ENCODE peak calls at places on chromosomes 1 and 21, in six cellular contexts. G is breast epithelium; J is CD8-positive, alpha-beta memory T cell; Z is colonic mucosa; O is aorta; I is lower lobe of right lung. T is an unnamed sample.
A peak's percentile ranks its signal among the peaks of the same experiment; 100 is the strongest.

GRCh38 chr1:92493139-92493538 is 6.4 kb upstream of the GFI1 start:
- DNase-seq in G (no peak), J (no peak), Z (no peak), O (no peak), I (no peak), T (no peak)

GRCh38 chr1:66335859-66336640 is 197.9 kb upstream of the SGIP1 start:
- DNase-seq in G (peak; percentile 66), J (peak; percentile 88), Z (peak; percentile 50), O (peak; percentile 85), I (peak; percentile 61), T (no peak)

GRCh38 chr1:3367376-3367775 is 87.1 kb upstream of the ARHGEF16 start:
- DNase-seq in G (no peak), J (no peak), Z (no peak), O (no peak), I (no peak), T (no peak)

GRCh38 chr1:10431065-10431730 is 965 bp downstream of the CENPS start:
- DNase-seq in G (no peak), J (no peak), Z (peak; percentile 37), O (no peak), I (no peak), T (no peak)

GRCh38 chr1:216815239-216815955 is 92.2 kb upstream of the ESRRG start:
- DNase-seq in G (no peak), J (no peak), Z (peak; percentile 18), O (no peak), I (no peak), T (no peak)

GRCh38 chr21:17679002-17679600 is 66.4 kb upstream of the BTG3 start:
- DNase-seq in G (no peak), J (peak; percentile 58), Z (no peak), O (no peak), I (no peak), T (peak; percentile 8)

GRCh38 chr1:167706363-167706762 is 15.4 kb upstream of the MPZL1 start:
- DNase-seq in G (no peak), J (no peak), Z (no peak), O (no peak), I (no peak), T (no peak)

GRCh38 chr1:234125714-234126113 is 221.2 kb downstream of the SLC35F3 start:
- DNase-seq in G (no peak), J (no peak), Z (no peak), O (no peak), I (no peak), T (no peak)

GRCh38 chr1:25732821-25733220 is 67.2 kb upstream of the SELENON start:
- DNase-seq in G (no peak), J (no peak), Z (no peak), O (no peak), I (no peak), T (no peak)

GRCh38 chr1:238589843-238590435 is 699.2 kb upstream of the ZP4 start:
- DNase-seq in G (no peak), J (no peak), Z (no peak), O (no peak), I (no peak), T (no peak)

GRCh38 chr1:32773018-32773763 is 44.0 kb downstream of the YARS1 start:
- DNase-seq in G (peak; percentile 86), J (peak; percentile 61), Z (peak; percentile 84), O (peak; percentile 83), I (peak; percentile 85), T (peak; percentile 56)

GRCh38 chr1:65112811-65113210 is 35.2 kb upstream of the AK4 start:
- DNase-seq in G (no peak), J (no peak), Z (no peak), O (no peak), I (no peak), T (no peak)

GRCh38 chr21:34889537-34890257 is 159.4 kb downstream of the RUNX1 start:
- DNase-seq in G (peak; percentile 66), J (peak; percentile 72), Z (peak; percentile 82), O (peak; percentile 88), I (peak; percentile 89), T (no peak)

GRCh38 chr1:71829346-71829745 is 453.0 kb downstream of the NEGR1 start:
- DNase-seq in G (no peak), J (no peak), Z (no peak), O (no peak), I (no peak), T (no peak)

GRCh38 chr21:38355992-38356781 is 99.4 kb downstream of the KCNJ15 start:
- DNase-seq in G (peak; percentile 57), J (peak; percentile 36), Z (peak; percentile 80), O (peak; percentile 89), I (peak; percentile 88), T (no peak)

GRCh38 chr1:51600529-51600928 is 16.4 kb upstream of the OSBPL9 start:
- DNase-seq in G (no peak), J (no peak), Z (no peak), O (no peak), I (no peak), T (no peak)

GRCh38 chr1:243745361-243745760 is 104.7 kb downstream of the AKT3 start:
- DNase-seq in G (no peak), J (no peak), Z (no peak), O (no peak), I (no peak), T (no peak)

GRCh38 chr1:38152351-38153082 is 105.9 kb upstream of the POU3F1 start:
- DNase-seq in G (peak; percentile 19), J (no peak), Z (no peak), O (no peak), I (no peak), T (no peak)

GRCh38 chr1:201326710-201327109 is 43.4 kb downstream of the PKP1 start:
- DNase-seq in G (no peak), J (no peak), Z (no peak), O (no peak), I (peak; percentile 10), T (no peak)

GRCh38 chr1:201322653-201323510 is 39.6 kb downstream of the PKP1 start:
- DNase-seq in G (no peak), J (no peak), Z (no peak), O (peak; percentile 35), I (peak; percentile 28), T (no peak)

GRCh38 chr1:201324306-201324705 is 41.0 kb downstream of the PKP1 start:
- DNase-seq in G (no peak), J (no peak), Z (no peak), O (peak; percentile 3), I (peak; percentile 14), T (no peak)

GRCh38 chr1:201325678-201326060 is 42.4 kb downstream of the PKP1 start:
- DNase-seq in G (no peak), J (no peak), Z (no peak), O (no peak), I (peak; percentile 24), T (no peak)

GRCh38 chr1:201324821-201325677 is 41.7 kb downstream of the PKP1 start:
- DNase-seq in G (no peak), J (no peak), Z (no peak), O (peak; percentile 26), I (peak; percentile 22), T (no peak)
- H3K27ac ChIP-seq in G (no peak overlapping the region), J (no peak overlapping the region), Z (no peak overlapping the region), O (no peak overlapping the region), I (no peak overlapping the region), T (no peak overlapping the region)

GRCh38 chr1:223426936-223427335 is 33.7 kb downstream of the CCDC185 start:
- DNase-seq in G (no peak), J (no peak), Z (no peak), O (no peak), I (no peak), T (no peak)
- H3K27ac ChIP-seq in G (no peak overlapping the region), J (no peak overlapping the region), Z (no peak overlapping the region), O (no peak overlapping the region), I (no peak overlapping the region), T (no peak overlapping the region)

GRCh38 chr1:198932351-198932991 is 293.6 kb downstream of the PTPRC start:
- DNase-seq in G (no peak), J (no peak), Z (no peak), O (no peak), I (no peak), T (no peak)
- H3K27ac ChIP-seq in G (no peak overlapping the region), J (no peak overlapping the region), Z (no peak overlapping the region), O (no peak overlapping the region), I (peak overlapping the region; percentile 80), T (peak overlapping the region; percentile 91)

DNA sequence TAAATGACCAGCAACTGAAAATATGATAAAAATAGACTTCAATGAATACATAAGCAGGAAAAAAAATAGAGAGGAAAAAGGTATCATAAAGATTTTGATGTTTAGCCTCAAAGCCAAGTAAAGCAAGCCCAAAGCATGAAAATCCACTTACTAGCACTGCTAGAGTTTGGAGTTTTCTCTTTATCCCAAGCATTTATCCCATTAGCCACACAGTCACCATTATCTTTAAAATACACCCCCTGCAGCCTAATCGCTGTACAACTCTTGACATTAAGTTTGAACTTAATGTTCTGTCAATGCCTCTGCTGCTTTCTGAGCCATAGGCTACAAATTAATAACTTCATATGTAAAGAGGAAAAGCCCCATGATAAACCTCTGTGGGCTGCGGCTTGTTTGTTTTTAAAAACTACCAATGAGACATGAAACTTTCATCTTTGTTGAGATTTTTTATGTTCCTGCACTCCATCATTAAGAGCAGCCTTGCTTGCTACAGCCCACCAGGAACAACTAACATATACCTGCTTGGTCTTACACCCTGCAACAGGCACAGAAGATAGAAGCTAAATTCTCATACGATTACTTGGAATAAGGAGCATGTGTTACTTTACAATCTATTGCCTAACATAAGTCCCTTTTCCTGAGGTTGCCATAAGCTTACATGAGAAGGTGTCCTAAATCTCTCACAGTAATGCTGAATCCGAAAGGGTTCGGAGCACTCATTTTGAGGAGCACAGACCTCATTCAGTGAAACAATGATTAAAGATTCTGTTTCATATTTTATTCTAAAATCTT is 202.4 kb downstream of the SMYD3 start:
- DNase-seq in G (no peak), J (no peak), Z (no peak), O (no peak), I (no peak), T (no peak)
- H3K27ac ChIP-seq in G (no peak overlapping the region), J (no peak overlapping the region), Z (no peak overlapping the region), O (no peak overlapping the region), I (no peak overlapping the region), T (no peak overlapping the region)

DNA sequence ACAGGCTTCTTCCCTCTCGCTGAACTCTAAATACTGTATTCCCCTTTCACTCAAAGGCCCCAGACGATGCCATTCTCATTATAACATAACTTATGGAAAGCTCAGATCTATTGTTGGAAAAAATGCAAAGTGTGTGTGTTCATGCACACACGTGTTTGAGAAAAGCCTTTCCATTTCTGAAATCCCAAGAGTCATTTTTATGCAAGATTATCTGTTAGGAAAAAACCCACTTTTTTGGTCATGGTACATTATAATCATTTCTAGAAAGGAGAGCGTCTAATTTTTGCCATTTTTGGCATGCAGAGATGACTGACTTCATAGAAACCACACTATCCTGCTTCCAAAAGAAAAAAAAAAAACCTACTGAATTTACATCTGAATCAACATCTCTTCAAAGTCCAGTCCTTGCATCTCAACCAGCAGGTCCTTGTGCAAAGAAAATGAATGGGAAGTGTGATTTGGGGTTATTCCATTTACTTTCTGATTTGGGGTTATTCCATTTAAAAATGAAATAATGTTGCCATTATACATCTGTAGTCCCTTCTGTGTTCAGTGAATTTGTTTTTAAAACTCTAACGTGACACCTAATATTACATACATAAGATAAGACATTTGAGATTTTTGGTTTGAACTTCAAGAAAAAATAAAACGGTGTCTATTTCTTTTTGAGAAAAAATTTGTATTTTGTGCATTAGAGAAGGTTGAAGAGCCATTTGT is 150.3 kb downstream of the DHRS3 start:
- DNase-seq in G (no peak), J (no peak), Z (no peak), O (no peak), I (no peak), T (no peak)
- H3K27ac ChIP-seq in G (no peak overlapping the region), J (no peak overlapping the region), Z (no peak overlapping the region), O (no peak overlapping the region), I (no peak overlapping the region), T (no peak overlapping the region)

DNA sequence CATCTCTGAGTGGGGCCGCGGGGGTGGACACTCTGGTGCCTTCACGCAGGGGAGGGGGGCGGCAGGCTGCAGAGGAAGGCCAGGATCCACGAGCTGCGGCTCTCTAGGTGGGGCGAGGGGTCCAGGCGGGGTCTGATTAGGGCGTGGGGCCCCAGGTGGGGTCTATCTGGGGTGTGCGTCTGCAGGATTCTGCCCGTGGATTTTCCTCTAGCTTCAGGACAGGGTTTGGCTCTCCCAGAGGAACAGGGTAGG is 6.3 kb downstream of the JMJD4 start:
- DNase-seq in G (no peak), J (no peak), Z (no peak), O (no peak), I (no peak), T (no peak)
- H3K27ac ChIP-seq in G (peak overlapping the region; percentile 77), J (no peak overlapping the region), Z (no peak overlapping the region), O (no peak overlapping the region), I (peak overlapping the region; percentile 49), T (peak overlapping the region; percentile 62)